ENCODE peak calls at places on chromosome 14, in nine cellular contexts. One of them, this sample, is unnamed.

GRCh38 chr14:87066221-87066817 is 926.7 kb downstream of the GALC start:
- DNase-seq in germinal center: no peak
- DNase-seq in Kasumi-1: peak
- DNase-seq in stimulated activated CD8-positive, alpha-beta memory T cell treated with anti-CD3 and anti-CD28 coated beads, Interleukin-4, amount 100 ng/mL, for 1 hour: no peak
- DNase-seq in Daoy: no peak
- DNase-seq in stomach: no peak
- DNase-seq in activated gamma-delta T cell treated with Interleukin-2 at 50 U/mL for 16 hours: no peak
- DNase-seq in IMR-90: peak
- DNase-seq in NCI-H146: peak
- DNase-seq in this sample: no peak

GRCh38 chr14:103607039-103607668 is 21.9 kb upstream of the KLC1 start:
- DNase-seq in germinal center: peak
- DNase-seq in Kasumi-1: peak
- DNase-seq in stimulated activated CD8-positive, alpha-beta memory T cell treated with anti-CD3 and anti-CD28 coated beads, Interleukin-4, amount 100 ng/mL, for 1 hour: peak
- DNase-seq in Daoy: peak
- DNase-seq in stomach: peak
- DNase-seq in activated gamma-delta T cell treated with Interleukin-2 at 50 U/mL for 16 hours: peak
- DNase-seq in IMR-90: peak
- DNase-seq in NCI-H146: peak
- DNase-seq in this sample: no peak

GRCh38 chr14:90600619-90601018 is 203.8 kb downstream of the CALM1 start:
- DNase-seq in germinal center: no peak
- DNase-seq in Kasumi-1: no peak
- DNase-seq in stimulated activated CD8-positive, alpha-beta memory T cell treated with anti-CD3 and anti-CD28 coated beads, Interleukin-4, amount 100 ng/mL, for 1 hour: no peak
- DNase-seq in Daoy: no peak
- DNase-seq in stomach: no peak
- DNase-seq in activated gamma-delta T cell treated with Interleukin-2 at 50 U/mL for 16 hours: no peak
- DNase-seq in IMR-90: no peak
- DNase-seq in NCI-H146: no peak
- DNase-seq in this sample: no peak

GRCh38 chr14:95609398-95609990 is 74.6 kb downstream of the GLRX5 start:
- DNase-seq in germinal center: peak
- DNase-seq in Kasumi-1: peak
- DNase-seq in stimulated activated CD8-positive, alpha-beta memory T cell treated with anti-CD3 and anti-CD28 coated beads, Interleukin-4, amount 100 ng/mL, for 1 hour: no peak
- DNase-seq in Daoy: peak
- DNase-seq in stomach: peak
- DNase-seq in activated gamma-delta T cell treated with Interleukin-2 at 50 U/mL for 16 hours: no peak
- DNase-seq in IMR-90: peak
- DNase-seq in NCI-H146: peak
- DNase-seq in this sample: peak

GRCh38 chr14:68703093-68703492 is 89.8 kb downstream of the ZFP36L1 start:
- DNase-seq in germinal center: no peak
- DNase-seq in Kasumi-1: no peak
- DNase-seq in stimulated activated CD8-positive, alpha-beta memory T cell treated with anti-CD3 and anti-CD28 coated beads, Interleukin-4, amount 100 ng/mL, for 1 hour: no peak
- DNase-seq in Daoy: peak
- DNase-seq in stomach: no peak
- DNase-seq in activated gamma-delta T cell treated with Interleukin-2 at 50 U/mL for 16 hours: no peak
- DNase-seq in IMR-90: peak
- DNase-seq in NCI-H146: no peak
- DNase-seq in this sample: no peak

GRCh38 chr14:79584679-79585078 is 626.6 kb downstream of the DIO2 start:
- DNase-seq in germinal center: no peak
- DNase-seq in Kasumi-1: no peak
- DNase-seq in stimulated activated CD8-positive, alpha-beta memory T cell treated with anti-CD3 and anti-CD28 coated beads, Interleukin-4, amount 100 ng/mL, for 1 hour: no peak
- DNase-seq in Daoy: peak
- DNase-seq in stomach: no peak
- DNase-seq in activated gamma-delta T cell treated with Interleukin-2 at 50 U/mL for 16 hours: no peak
- DNase-seq in IMR-90: peak
- DNase-seq in NCI-H146: no peak
- DNase-seq in this sample: no peak

GRCh38 chr14:105492966-105493871 is 2.2 kb downstream of the TEDC1 start:
- DNase-seq in germinal center: no peak
- DNase-seq in Kasumi-1: no peak
- DNase-seq in stimulated activated CD8-positive, alpha-beta memory T cell treated with anti-CD3 and anti-CD28 coated beads, Interleukin-4, amount 100 ng/mL, for 1 hour: no peak
- DNase-seq in Daoy: no peak
- DNase-seq in stomach: no peak
- DNase-seq in activated gamma-delta T cell treated with Interleukin-2 at 50 U/mL for 16 hours: peak
- DNase-seq in IMR-90: no peak
- DNase-seq in NCI-H146: no peak
- DNase-seq in this sample: no peak

GRCh38 chr14:96016761-96017160 is 22.4 kb upstream of the C14orf132 start:
- DNase-seq in germinal center: no peak
- DNase-seq in Kasumi-1: no peak
- DNase-seq in stimulated activated CD8-positive, alpha-beta memory T cell treated with anti-CD3 and anti-CD28 coated beads, Interleukin-4, amount 100 ng/mL, for 1 hour: no peak
- DNase-seq in Daoy: no peak
- DNase-seq in stomach: no peak
- DNase-seq in activated gamma-delta T cell treated with Interleukin-2 at 50 U/mL for 16 hours: no peak
- DNase-seq in IMR-90: peak
- DNase-seq in NCI-H146: peak
- DNase-seq in this sample: peak

GRCh38 chr14:71475916-71476315 is 456.3 kb upstream of the RGS6 start:
- DNase-seq in germinal center: no peak
- DNase-seq in Kasumi-1: no peak
- DNase-seq in stimulated activated CD8-positive, alpha-beta memory T cell treated with anti-CD3 and anti-CD28 coated beads, Interleukin-4, amount 100 ng/mL, for 1 hour: no peak
- DNase-seq in Daoy: no peak
- DNase-seq in stomach: no peak
- DNase-seq in activated gamma-delta T cell treated with Interleukin-2 at 50 U/mL for 16 hours: no peak
- DNase-seq in IMR-90: no peak
- DNase-seq in NCI-H146: no peak
- DNase-seq in this sample: no peak

GRCh38 chr14:101478796-101479410 is 82.4 kb upstream of the DIO3 start:
- DNase-seq in germinal center: no peak
- DNase-seq in Kasumi-1: no peak
- DNase-seq in stimulated activated CD8-positive, alpha-beta memory T cell treated with anti-CD3 and anti-CD28 coated beads, Interleukin-4, amount 100 ng/mL, for 1 hour: no peak
- DNase-seq in Daoy: no peak
- DNase-seq in stomach: peak
- DNase-seq in activated gamma-delta T cell treated with Interleukin-2 at 50 U/mL for 16 hours: no peak
- DNase-seq in IMR-90: no peak
- DNase-seq in NCI-H146: no peak
- DNase-seq in this sample: no peak

This sample was measured in NCI-H774.